ENCODE peak calls at places on chromosomes 11 and 22, in nine cellular contexts. I, B, F, S, L, T, Z, P and G are unnamed samples.

GRCh38 chr11:132744771-132745170 is 787.5 kb downstream of the OPCML start:
- DNase-seq in T (no peak), Z (no peak), P (no peak), F (no peak), I (no peak), S (no peak), L (no peak), B (no peak), G (peak; percentile 52)

GRCh38 chr22:24315367-24315781 is 44.7 kb downstream of the SPECC1L start:
- DNase-seq in Z (no peak), F (no peak), T (no peak), P (no peak), B (no peak), S (peak; percentile 80), L (no peak), I (no peak), G (no peak)

GRCh38 chr22:29879738-29880137 is 3.2 kb upstream of the MTMR3 start:
- DNase-seq in L (peak; percentile 32), S (no peak), T (no peak), F (no peak), P (peak; percentile 4), I (no peak), B (no peak), Z (no peak), G (no peak)

GRCh38 chr11:1547467-1548098 is 24.5 kb downstream of the DUSP8 start:
- DNase-seq in Z (peak; percentile 8), S (no peak), B (no peak), P (no peak), I (no peak), L (peak; percentile 67), T (no peak), F (no peak), G (no peak)

GRCh38 chr22:50016308-50016987 is 3.9 kb upstream of the IL17REL start:
- DNase-seq in F (no peak), T (no peak), P (no peak), B (no peak), Z (no peak), L (no peak), I (no peak), S (no peak), G (no peak)

GRCh38 chr11:14335712-14336111 is 23.3 kb downstream of the RRAS2 start:
- DNase-seq in T (no peak), P (no peak), S (no peak), Z (no peak), B (no peak), I (no peak), F (no peak), L (no peak), G (no peak)

GRCh38 chr11:123180166-123180565 is 14.9 kb downstream of the CLMP start:
- DNase-seq in F (no peak), L (no peak), P (no peak), S (peak; percentile 60), T (no peak), B (no peak), I (no peak), Z (no peak), G (no peak)

GRCh38 chr22:38204784-38205183 is 3.0 kb downstream of the MAFF start:
- DNase-seq in F (no peak), B (no peak), P (peak; percentile 82), L (no peak), T (no peak), I (no peak), Z (no peak), S (no peak), G (no peak)

GRCh38 chr11:75706260-75706729 is 11.3 kb upstream of the MOGAT2 start:
- DNase-seq in T (peak; percentile 61), F (peak; percentile 83), I (peak; percentile 71), B (peak; percentile 77), L (peak; percentile 86), S (peak; percentile 68), P (peak; percentile 65), Z (peak; percentile 66), G (peak; percentile 4)

GRCh38 chr11:119509969-119510401 is 87.0 kb upstream of the THY1 start:
- DNase-seq in S (peak; percentile 88), I (no peak), L (no peak), B (no peak), F (no peak), T (no peak), P (peak; percentile 36), Z (no peak), G (peak; percentile 46)

GRCh38 chr11:1943977-1944376 is 3.2 kb upstream of the MRPL23 start:
- DNase-seq in L (peak; percentile 42), F (peak; percentile 44), T (no peak), Z (no peak), S (no peak), I (peak; percentile 28), P (no peak), B (no peak), G (no peak)

GRCh38 chr11:26442131-26442530 is 110.2 kb downstream of the ANO3 start:
- DNase-seq in P (no peak), S (peak; percentile 84), Z (no peak), T (no peak), F (no peak), B (no peak), L (no peak), I (no peak), G (peak; percentile 61)

GRCh38 chr11:70507466-70508230 is 109.3 kb downstream of the CTTN start:
- DNase-seq in L (no peak), I (no peak), T (no peak), S (no peak), P (no peak), B (no peak), Z (no peak), F (no peak), G (no peak)

GRCh38 chr22:22086501-22087158 is 104.0 kb upstream of the TOP3B start:
- DNase-seq in Z (no peak), P (no peak), I (no peak), T (no peak), S (no peak), F (no peak), B (no peak), L (no peak), G (no peak)

GRCh38 chr22:22692707-22693530 is 48.5 kb downstream of the GGTLC2 start:
- DNase-seq in L (peak; percentile 94), B (peak; percentile 75), T (peak; percentile 17), F (peak; percentile 86), I (peak; percentile 73), Z (peak; percentile 29), P (peak; percentile 83), S (peak; percentile 61), G (no peak)

GRCh38 chr11:102883132-102883531 is 8.3 kb upstream of the MMP12 start:
- DNase-seq in I (no peak), T (no peak), L (no peak), F (no peak), B (no peak), S (no peak), P (no peak), Z (no peak), G (no peak)

GRCh38 chr11:14127679-14128078 is 165.2 kb downstream of the SPON1 start:
- DNase-seq in L (no peak), T (no peak), F (no peak), I (no peak), P (no peak), S (no peak), Z (no peak), B (no peak), G (no peak)

GRCh38 chr11:6596237-6596877 is 7.1 kb downstream of the RRP8 start:
- DNase-seq in T (no peak), L (peak; percentile 16), Z (no peak), P (no peak), S (no peak), B (no peak), I (peak; percentile 10), F (no peak), G (no peak)

GRCh38 chr11:120565436-120566155 is 54.0 kb downstream of the GRIK4 start:
- DNase-seq in T (no peak), Z (no peak), I (no peak), P (no peak), S (no peak), B (no peak), L (no peak), F (no peak), G (no peak)

DNA sequence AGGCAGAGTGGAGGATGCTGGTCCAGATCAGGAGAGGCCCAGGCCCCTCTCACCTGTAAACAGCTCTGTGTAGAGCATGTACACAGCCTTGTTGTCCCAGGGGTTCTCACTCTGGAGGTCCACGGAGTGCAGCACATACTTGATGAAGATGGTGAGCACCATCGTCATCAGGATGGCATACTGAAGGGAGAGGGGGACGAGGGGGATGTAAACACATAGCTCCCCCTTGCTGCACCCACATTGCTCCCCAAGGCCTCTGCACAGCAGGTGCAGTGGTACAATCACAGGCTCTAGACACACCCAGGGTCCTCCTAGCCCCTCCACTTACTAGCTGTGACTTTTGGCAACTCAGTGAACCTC is 2.9 kb downstream of the SYVN1 start:
- DNase-seq in Z (no peak), B (no peak), F (no peak), T (no peak), I (no peak), S (no peak), P (no peak), L (no peak), G (no peak)
- H3K4me3 ChIP-seq in Z (no peak overlapping the region), B (no peak overlapping the region), F (no peak overlapping the region), T (no peak overlapping the region), I (no peak overlapping the region), S (no peak overlapping the region), P (peak overlapping the region; percentile 98), L (no peak overlapping the region), G (no peak overlapping the region)

GRCh38 chr11:115941481-115941993 is 437.3 kb upstream of the CADM1 start:
- DNase-seq in S (peak; percentile 93), I (no peak), Z (peak; percentile 47), F (no peak), L (no peak), B (no peak), T (no peak), P (no peak), G (no peak)
- TF ChIP-seq CTCF in S (no peak), I (no peak), Z (no peak), F (no peak), L (no peak), B (no peak), T (no peak), P (no peak), G (no peak)

DNA sequence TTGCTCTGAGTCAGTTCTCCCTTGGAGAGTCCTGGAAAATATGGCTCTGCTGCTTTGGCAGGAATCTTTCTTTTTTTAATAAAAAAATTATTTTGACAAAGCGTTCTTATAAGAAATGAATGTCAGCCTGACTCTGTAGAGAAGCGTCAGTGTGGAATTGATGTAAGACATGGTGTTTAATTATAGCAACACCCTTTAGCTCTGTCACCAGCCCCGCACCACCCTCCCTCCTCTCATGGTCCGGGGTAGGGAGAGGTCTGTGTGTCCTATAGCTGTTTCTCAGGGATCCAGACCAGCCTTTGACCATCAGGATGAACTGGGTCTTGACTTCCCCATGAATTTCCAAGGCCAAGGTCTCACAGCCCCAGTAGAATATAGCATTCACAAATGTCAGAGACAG is 120.6 kb downstream of the CHST1 start:
- DNase-seq in T (no peak), F (no peak), P (no peak), Z (no peak), I (no peak), L (no peak), B (no peak), S (no peak), G (no peak)
- H3K36me3 ChIP-seq in T (no peaks in the 10 kb centered on the region), F (no peaks in the 10 kb centered on the region), P (no peaks in the 10 kb centered on the region), Z (no peaks in the 10 kb centered on the region), I (no peaks in the 10 kb centered on the region), L (no peaks in the 10 kb centered on the region), B (no peaks in the 10 kb centered on the region), S (no peaks in the 10 kb centered on the region), G (no peaks in the 10 kb centered on the region)

DNA sequence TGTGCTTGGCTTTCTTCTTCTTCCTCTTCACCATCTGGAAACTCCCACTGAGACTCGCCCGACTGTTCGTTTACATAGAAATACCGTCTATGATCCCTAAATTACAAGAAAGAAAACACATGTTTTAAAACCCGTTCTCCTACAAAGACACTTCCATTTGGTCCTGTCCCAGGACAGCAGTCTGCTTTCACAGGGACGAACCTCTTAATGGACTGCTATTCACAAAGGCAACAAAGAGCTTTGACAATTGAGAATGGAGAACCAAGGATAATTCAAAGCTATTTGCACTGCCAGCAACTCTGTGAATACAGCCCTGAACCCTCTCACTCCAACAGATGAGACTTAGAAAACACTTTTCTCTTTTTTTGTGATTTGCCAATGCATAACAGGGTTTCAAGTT is 16.3 kb upstream of the AGBL2 start:
- DNase-seq in T (no peak), S (peak; percentile 15), B (no peak), Z (no peak), P (no peak), F (no peak), I (no peak), L (no peak), G (no peak)
- H3K4me3 ChIP-seq in T (no peak overlapping the region), S (no peak overlapping the region), B (no peak overlapping the region), Z (no peak overlapping the region), P (no peak overlapping the region), F (no peak overlapping the region), I (no peak overlapping the region), L (no peak overlapping the region), G (no peak overlapping the region)